ENCODE peak calls at places on chromosomes 4 and X, in four cellular contexts. Z, O, R and A are unnamed samples.

GRCh38 chr4:153362184-153362583 is 17.7 kb downstream of the MND1 start:
- DNase-seq in Z (no peak), O (no peak), R (peak), A (no peak)

GRCh38 chrX:11757729-11758399 is at the start of gene MSL3:
- DNase-seq in Z (peak), O (peak), R (peak), A (peak)

GRCh38 chr4:147933316-147933715 is 201.4 kb downstream of the ARHGAP10 start:
- DNase-seq in Z (no peak), O (no peak), R (peak), A (no peak)

GRCh38 chr4:3450643-3451042 is 8.9 kb downstream of the HGFAC start:
- DNase-seq in Z (no peak), O (no peak), R (no peak), A (no peak)

GRCh38 chr4:119082661-119083060 is 53.0 kb upstream of the MYOZ2 start:
- DNase-seq in Z (no peak), O (no peak), R (no peak), A (no peak)

GRCh38 chrX:33725556-33726232 is 406.4 kb downstream of the FAM47A start:
- DNase-seq in Z (no peak), O (peak), R (no peak), A (peak)

GRCh38 chr4:92825785-92826184 is 522.0 kb downstream of the GRID2 start:
- DNase-seq in Z (no peak), O (no peak), R (no peak), A (no peak)

GRCh38 chr4:43932448-43932847 is 516.2 kb downstream of the KCTD8 start:
- DNase-seq in Z (no peak), O (no peak), R (no peak), A (no peak)

GRCh38 chr4:169241480-169241879 is 29.3 kb downstream of the SH3RF1 start:
- DNase-seq in Z (no peak), O (no peak), R (no peak), A (no peak)

GRCh38 chrX:94576367-94577004 is 902.5 kb downstream of the FAM133A start:
- DNase-seq in Z (no peak), O (no peak), R (no peak), A (peak)

GRCh38 chrX:19576742-19577141 is 61.4 kb upstream of the MAP3K15 start:
- DNase-seq in Z (no peak), O (no peak), R (peak), A (no peak)

GRCh38 chrX:121308276-121308805 is 260.9 kb downstream of the GLUD2 start:
- DNase-seq in Z (no peak), O (no peak), R (peak), A (peak)

GRCh38 chr4:37793562-37793961 is 32.9 kb upstream of the PGM2 start:
- DNase-seq in Z (no peak), O (no peak), R (peak), A (peak)

GRCh38 chr4:123816970-123817688 is 420.5 kb downstream of the SPRY1 start:
- DNase-seq in Z (no peak), O (no peak), R (peak), A (no peak)

GRCh38 chr4:123986268-123986798 is 589.7 kb downstream of the SPRY1 start:
- DNase-seq in Z (no peak), O (peak), R (peak), A (peak)

GRCh38 chr4:52038109-52038912 is at the start of gene SGCB:
- DNase-seq in Z (peak), O (peak), R (peak), A (peak)

DNA sequence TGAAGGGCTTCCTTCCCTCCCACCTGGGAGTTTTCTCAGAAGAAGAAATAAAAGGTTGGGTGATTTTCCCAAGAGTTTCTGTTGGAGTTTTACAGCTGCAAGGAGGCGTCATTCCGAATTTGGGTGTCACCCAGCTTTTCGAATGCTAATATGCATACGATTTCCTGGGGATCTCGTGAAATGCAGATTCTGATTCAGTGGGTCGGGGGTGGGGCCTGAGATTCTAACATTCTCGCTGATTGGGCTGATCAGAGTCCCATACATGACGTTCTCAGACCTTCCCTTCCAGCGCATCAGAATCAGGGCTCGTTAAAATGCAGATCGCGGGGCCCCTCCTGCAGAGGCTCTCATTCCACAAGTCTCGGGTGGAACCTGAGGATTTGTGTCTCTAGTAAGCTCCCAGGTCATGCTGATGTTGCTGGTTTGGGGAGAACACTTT is 125.8 kb upstream of the STX18 start:
- DNase-seq in Z (no peak), O (no peak), R (no peak), A (no peak)
- TF ChIP-seq CTCF in Z (no peak), O (no peak), R (no peak), A (no peak)

GRCh38 chrX:101539116-101539515 is 11.2 kb upstream of the ARMCX1 start:
- DNase-seq in Z (no peak), O (no peak), R (no peak), A (no peak)
- TF ChIP-seq CTCF in Z (no peak), O (no peak), R (no peak), A (no peak)

GRCh38 chr4:150722908-150723362 is 141.0 kb downstream of the MAB21L2 start:
- DNase-seq in Z (peak), O (peak), R (peak), A (peak)
- TF ChIP-seq CTCF in Z (peak), O (no peak), R (peak), A (peak)

GRCh38 chrX:35076061-35076460 is 133.5 kb downstream of the FAM47B start:
- DNase-seq in Z (no peak), O (no peak), R (peak), A (no peak)
- TF ChIP-seq CTCF in Z (no peak), O (no peak), R (no peak), A (no peak)

DNA sequence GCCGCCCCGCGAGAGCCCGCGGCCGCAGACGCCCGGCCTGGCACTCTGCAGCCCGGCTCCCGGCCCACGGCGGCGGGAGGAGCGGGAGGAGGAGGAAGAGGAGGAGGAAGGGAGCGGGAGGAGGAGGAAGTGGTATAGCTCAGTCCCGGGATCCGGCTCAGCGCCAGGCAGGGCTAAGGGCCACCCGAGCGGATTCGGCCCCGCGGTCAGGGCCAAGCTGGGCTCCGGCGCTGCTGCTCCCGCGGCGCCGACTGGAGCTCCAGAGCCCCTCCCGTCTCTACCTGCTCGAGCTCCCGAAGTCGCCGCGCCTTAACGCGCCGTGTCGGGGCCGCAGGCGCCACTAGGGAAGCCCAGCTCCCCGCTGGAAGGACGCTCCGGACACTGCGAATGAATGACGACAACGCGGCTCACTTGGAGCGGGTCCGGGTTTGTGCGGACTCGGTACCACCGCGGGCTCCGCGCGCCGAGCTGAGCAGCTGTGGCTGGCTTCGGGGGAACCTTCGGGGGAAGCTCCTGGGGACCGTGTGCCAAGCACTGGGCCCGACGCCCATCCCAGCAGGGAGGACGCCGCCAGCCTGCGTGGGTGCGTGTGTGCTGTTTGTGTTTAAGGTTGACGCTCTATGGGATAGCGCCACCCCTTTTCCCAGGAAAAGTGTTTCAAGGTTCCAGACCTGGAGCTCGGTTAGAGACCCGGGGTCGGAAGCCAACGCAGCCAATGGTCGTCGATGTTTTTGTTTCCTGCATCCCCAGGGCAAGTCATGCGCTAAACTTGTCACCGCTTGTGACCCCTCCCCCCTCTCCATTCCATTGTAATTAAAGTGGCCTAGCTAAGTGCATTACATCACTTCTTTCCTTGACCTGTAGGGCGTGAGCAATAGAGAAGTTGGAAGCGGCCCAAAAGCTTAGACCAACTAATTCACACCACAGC is at the start of gene TBC1D9:
- DNase-seq in Z (peak), O (peak), R (peak), A (peak)
- TF ChIP-seq CTCF in Z (no peak), O (no peak), R (no peak), A (no peak)

GRCh38 chr4:9409793-9410192 is 34.4 kb upstream of the DEFB131A start:
- DNase-seq in Z (peak), O (no peak), R (no peak), A (no peak)
- TF ChIP-seq CTCF in Z (no peak), O (no peak), R (no peak), A (no peak)

DNA sequence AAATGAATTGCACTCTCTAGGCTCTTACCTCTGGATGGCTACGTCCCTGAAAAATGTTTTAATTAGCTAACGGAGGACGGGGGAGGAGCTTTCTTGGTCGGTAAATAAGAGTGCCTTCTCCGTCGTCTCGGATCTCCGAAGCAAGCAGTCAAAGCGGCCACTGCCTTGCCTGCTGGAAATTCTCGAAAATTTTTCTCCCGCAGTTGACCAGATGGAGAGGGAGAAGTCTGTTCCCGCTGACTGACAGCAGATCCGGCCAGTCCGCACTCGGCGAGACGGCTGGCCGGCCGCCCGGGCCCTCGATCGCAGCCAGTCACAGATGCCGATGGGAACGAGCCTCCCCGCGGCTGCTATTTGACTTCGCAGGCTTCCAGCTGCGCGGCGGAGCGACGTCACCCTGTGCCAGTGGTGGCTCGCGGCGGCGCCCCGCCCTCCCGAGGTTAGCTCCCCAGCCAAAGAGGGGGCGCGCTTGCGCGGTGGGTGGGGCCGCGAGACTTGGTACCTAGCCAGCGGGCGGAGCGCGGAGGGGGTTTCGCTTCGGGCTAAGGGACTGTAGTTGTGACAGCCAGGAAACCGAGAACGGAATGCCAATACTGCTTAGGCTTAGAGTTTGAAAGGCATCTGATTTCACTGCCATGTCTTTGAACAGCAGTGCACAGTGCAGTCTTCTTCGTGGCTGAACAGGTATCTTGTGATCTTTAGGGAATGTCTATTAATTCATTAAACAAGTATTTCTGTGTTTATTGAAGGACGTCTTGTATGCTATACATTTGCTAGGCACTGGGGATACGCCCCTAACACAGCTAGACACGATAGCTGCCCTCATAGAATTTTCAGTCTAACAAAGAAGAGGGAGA is at the start of gene PPM1K:
- DNase-seq in Z (peak), O (peak), R (peak), A (peak)
- TF ChIP-seq CTCF in Z (peak), O (no peak), R (no peak), A (no peak)

DNA sequence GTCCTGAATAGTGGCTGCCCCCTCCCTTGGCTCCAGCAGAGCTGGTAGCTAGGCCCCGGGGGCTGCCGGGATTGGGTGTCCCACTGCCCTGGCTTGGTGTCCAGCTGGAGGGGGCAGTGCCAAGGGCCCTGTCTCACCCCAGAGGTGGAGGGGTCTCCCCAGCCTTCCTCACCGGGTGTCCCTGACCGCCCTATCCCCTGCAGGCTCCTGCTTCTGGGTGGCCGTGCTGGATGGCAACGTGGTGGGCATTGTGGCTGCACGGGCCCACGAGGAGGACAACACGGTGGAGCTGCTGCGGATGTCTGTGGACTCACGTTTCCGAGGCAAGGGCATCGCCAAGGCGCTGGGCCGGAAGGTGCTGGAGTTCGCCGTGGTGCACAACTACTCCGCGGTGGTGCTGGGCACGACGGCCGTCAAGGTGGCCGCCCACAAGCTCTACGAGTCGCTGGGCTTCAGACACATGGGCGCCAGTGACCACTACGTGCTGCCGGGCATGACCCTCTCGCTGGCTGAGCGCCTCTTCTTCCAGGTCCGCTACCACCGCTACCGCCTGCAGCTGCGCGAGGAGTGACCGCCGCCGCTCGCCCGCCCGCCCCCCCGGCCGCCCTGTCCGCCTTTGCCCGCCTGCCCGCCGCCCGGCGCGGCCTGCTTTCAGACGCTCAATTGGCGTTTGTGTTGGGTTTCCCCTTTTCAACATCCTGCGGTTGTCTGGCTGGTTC is 4.6 kb downstream of the NAT8L start:
- DNase-seq in Z (no peak), O (no peak), R (no peak), A (no peak)
- TF ChIP-seq CTCF in Z (no peak), O (no peak), R (no peak), A (no peak)

GRCh38 chrX:115696039-115696438 is 135.1 kb downstream of the PLS3 start:
- DNase-seq in Z (no peak), O (no peak), R (no peak), A (no peak)
- TF ChIP-seq CTCF in Z (no peak), O (no peak), R (no peak), A (no peak)